ENCODE peak calls at places on chromosomes 7 and 10, in five cellular contexts. C, T, U, Y and H are unnamed samples. For H3K36me3, the result is how much of the 10 kb centered on the place peaks cover.

GRCh38 chr10:116925061-116925460 is 75.8 kb downstream of the ENO4 start:
- DNase-seq in C (no peak), T (no peak), U (no peak), Y (no peak), H (no peak)

GRCh38 chr10:43249962-43250624 is 16.8 kb downstream of the RASGEF1A start:
- DNase-seq in C (no peak), T (no peak), U (no peak), Y (no peak), H (no peak)

GRCh38 chr10:98331888-98332287 is 63.9 kb upstream of the LOXL4 start:
- DNase-seq in C (peak), T (no peak), U (peak), Y (no peak), H (peak)

GRCh38 chr10:80598951-80599350 is 61.2 kb downstream of the SH2D4B start:
- DNase-seq in C (no peak), T (no peak), U (no peak), Y (no peak), H (no peak)

GRCh38 chr10:99784025-99784730 is 1.7 kb downstream of the ABCC2 start:
- DNase-seq in C (no peak), T (no peak), U (peak), Y (peak), H (no peak)

GRCh38 chr10:84826704-84827103 is 498.3 kb downstream of the CCSER2 start:
- DNase-seq in C (no peak), T (peak), U (peak), Y (no peak), H (no peak)

GRCh38 chr10:91006001-91006751 is 85.3 kb upstream of the ANKRD1 start:
- DNase-seq in C (peak), T (peak), U (peak), Y (peak), H (peak)

GRCh38 chr10:58775960-58776574 is 263.4 kb downstream of the BICC1 start:
- DNase-seq in C (no peak), T (no peak), U (peak), Y (peak), H (no peak)

GRCh38 chr10:59622320-59622901 is 87.2 kb downstream of the SLC16A9 start:
- DNase-seq in C (peak), T (peak), U (peak), Y (peak), H (peak)

GRCh38 chr10:88858493-88858892 is 6.8 kb upstream of the ANKRD22 start:
- DNase-seq in C (no peak), T (no peak), U (no peak), Y (peak), H (no peak)

GRCh38 chr7:105046414-105046813 is 32.4 kb downstream of the KMT2E start:
- DNase-seq in C (no peak), T (no peak), U (peak), Y (peak), H (no peak)

GRCh38 chr7:105055084-105055483 is 41.1 kb downstream of the KMT2E start:
- DNase-seq in C (no peak), T (no peak), U (no peak), Y (no peak), H (no peak)

GRCh38 chr7:105047932-105048331 is 33.9 kb downstream of the KMT2E start:
- DNase-seq in C (no peak), T (no peak), U (no peak), Y (no peak), H (no peak)

GRCh38 chr7:105055621-105056020 is 41.6 kb downstream of the KMT2E start:
- DNase-seq in C (no peak), T (no peak), U (no peak), Y (no peak), H (no peak)

GRCh38 chr7:105050493-105050892 is 36.5 kb downstream of the KMT2E start:
- DNase-seq in C (no peak), T (no peak), U (no peak), Y (no peak), H (no peak)
- H3K36me3 ChIP-seq in C (under half), T (half or more), U (under half), Y (under half), H (under half)

GRCh38 chr10:106857213-106857612 is 307.3 kb downstream of the SORCS1 start:
- DNase-seq in C (no peak), T (no peak), U (no peak), Y (no peak), H (no peak)
- H3K4me3 ChIP-seq in C (no peak), T (no peak), U (no peak), Y (no peak), H (no peak)

GRCh38 chr7:134654104-134654775 is 7.6 kb downstream of the BPGM start:
- DNase-seq in C (no peak), T (no peak), U (peak), Y (no peak), H (no peak)
- H3K4me2 ChIP-seq in C (no peak), T (no peak), U (no peak), Y (no peak), H (no peak)

DNA sequence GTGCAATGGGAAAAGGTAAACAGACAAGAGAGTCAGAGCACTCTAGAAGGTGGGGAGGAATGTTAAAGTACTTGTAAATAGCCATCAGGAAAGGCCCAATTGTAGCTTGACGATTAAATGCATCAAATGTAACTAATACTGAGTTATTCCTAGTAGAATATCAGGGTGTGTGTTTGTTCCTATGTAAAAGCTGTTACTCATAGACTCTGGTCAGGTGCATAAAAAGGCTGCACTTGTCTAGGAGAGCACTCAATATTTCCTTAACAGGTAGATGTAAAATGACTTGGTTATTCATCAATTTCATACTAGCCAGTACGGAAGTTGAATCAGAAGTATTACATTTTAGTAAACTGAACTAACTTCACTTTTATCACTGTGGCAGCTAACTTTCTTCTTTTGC is 179.7 kb upstream of the AGR3 start:
- DNase-seq in C (no peak), T (no peak), U (no peak), Y (no peak), H (no peak)
- H3K36me3 ChIP-seq in C (under half), T (under half), U (under half), Y (under half), H (under half)

GRCh38 chr10:62244785-62245595 is 23.7 kb downstream of the RTKN2 start:
- DNase-seq in C (peak), T (peak), U (peak), Y (peak), H (peak)
- H3K4me3 ChIP-seq in C (no peak), T (peak), U (peak), Y (no peak), H (no peak)

DNA sequence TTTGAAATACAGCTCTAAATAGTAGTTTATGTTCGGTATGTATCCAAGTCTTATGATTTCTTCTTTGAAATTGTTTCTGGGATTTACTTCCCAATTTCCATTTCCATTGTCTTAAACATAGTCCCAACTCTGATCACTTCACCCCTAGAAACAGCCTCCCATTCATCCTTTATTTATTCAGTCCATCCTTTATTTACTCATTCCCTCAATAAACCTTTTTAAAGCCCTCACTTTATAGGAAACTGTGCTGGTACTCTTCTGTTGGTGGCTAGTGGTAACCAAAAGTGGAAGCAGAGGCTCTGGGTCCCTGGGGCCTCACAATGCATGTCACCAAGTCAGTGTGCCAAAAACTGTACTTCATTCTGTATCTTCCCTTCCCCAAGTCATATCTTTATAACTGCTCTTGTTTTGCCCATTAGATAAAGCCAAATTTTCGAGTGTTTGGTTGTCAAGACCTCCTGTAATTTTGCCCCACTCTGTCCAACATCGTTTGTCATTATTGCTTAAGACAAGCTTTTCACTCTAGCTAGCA is 3.9 kb upstream of the EPC1 start:
- DNase-seq in C (no peak), T (no peak), U (no peak), Y (no peak), H (peak)
- H3K4me2 ChIP-seq in C (no peak), T (no peak), U (no peak), Y (no peak), H (peak)

GRCh38 chr10:15601819-15602218 is 117.9 kb downstream of the ITGA8 start:
- DNase-seq in C (no peak), T (no peak), U (no peak), Y (no peak), H (no peak)

GRCh38 chr10:15609291-15609690 is 110.4 kb downstream of the ITGA8 start:
- DNase-seq in C (no peak), T (no peak), U (peak), Y (no peak), H (no peak)

GRCh38 chr10:15603446-15604011 is 116.2 kb downstream of the ITGA8 start:
- DNase-seq in C (no peak), T (no peak), U (no peak), Y (no peak), H (no peak)

DNA sequence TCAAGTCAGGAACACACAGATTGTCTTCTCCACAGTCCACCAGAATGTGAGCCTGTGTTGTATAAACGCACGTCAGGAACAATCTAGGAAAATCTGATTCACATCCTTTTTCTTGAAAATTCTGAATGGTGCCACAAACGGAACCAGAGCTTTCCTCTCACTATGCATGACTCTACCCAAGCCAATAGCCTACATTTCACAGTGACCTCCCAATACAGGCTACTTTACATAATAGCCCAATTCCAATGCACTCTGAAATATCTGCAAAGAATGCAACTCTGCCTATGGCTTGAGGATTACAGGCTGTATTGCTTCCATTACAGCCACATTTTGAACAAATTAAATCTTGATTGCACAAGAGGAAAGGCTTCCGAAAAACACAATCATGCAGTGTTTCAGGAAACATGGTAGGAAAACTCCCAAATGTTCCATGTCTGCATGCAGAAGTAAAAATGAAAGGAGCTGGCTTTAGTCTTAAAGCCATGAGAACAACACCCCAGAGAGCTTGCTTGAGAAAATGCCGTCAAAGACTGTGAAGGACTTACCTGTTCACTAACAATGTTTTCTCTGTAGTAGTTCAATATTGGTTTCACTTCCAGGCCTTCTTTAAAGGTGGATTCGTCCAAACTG is 113.9 kb downstream of the ITGA8 start:
- DNase-seq in C (no peak), T (no peak), U (peak), Y (no peak), H (no peak)
- H3K36me3 ChIP-seq in C (under half), T (under half), U (under half), Y (under half), H (under half)

GRCh38 chr7:142602183-142602582 is 147.1 kb upstream of the PRSS1 start:
- DNase-seq in C (no peak), T (no peak), U (no peak), Y (no peak), H (no peak)

GRCh38 chr7:142606081-142606480 is 143.2 kb upstream of the PRSS1 start:
- DNase-seq in C (no peak), T (no peak), U (no peak), Y (no peak), H (no peak)

GRCh38 chr7:142602756-142603155 is 146.5 kb upstream of the PRSS1 start:
- DNase-seq in C (no peak), T (no peak), U (no peak), Y (no peak), H (no peak)

GRCh38 chr7:142607351-142607750 is 141.9 kb upstream of the PRSS1 start:
- DNase-seq in C (no peak), T (no peak), U (no peak), Y (no peak), H (no peak)

GRCh38 chr7:142603870-142604448 is 145.3 kb upstream of the PRSS1 start:
- DNase-seq in C (peak), T (peak), U (peak), Y (peak), H (peak)
- H3K4me3 ChIP-seq in C (no peak), T (peak), U (peak), Y (peak), H (no peak)